ENCODE peak calls at places on chromosome 9, in five cellular contexts. S is HCT116, Y is heart right ventricle, A is Panc1, O is mesothelial cell of epicardium. B is an unnamed sample.

GRCh38 chr9:101458955-101459631 is 23.5 kb upstream of the ALDOB start:
- DNase-seq in S (peak), Y (peak), A (peak), O (no peak), B (no peak)

GRCh38 chr9:114348906-114349482 is 19.3 kb downstream of the ORM2 start:
- DNase-seq in S (peak), Y (peak), A (peak), O (no peak), B (peak)

GRCh38 chr9:101275671-101276250 is 109.0 kb downstream of the BAAT start:
- DNase-seq in S (no peak), Y (no peak), A (no peak), O (no peak), B (no peak)

GRCh38 chr9:38488156-38488698 is 64.0 kb upstream of the IGFBPL1 start:
- DNase-seq in S (no peak), Y (no peak), A (no peak), O (no peak), B (no peak)

GRCh38 chr9:21017092-21017491 is 14.3 kb downstream of the HACD4 start:
- DNase-seq in S (no peak), Y (no peak), A (no peak), O (no peak), B (no peak)

GRCh38 chr9:107249131-107249533 is 33.9 kb upstream of the RAD23B start:
- DNase-seq in S (no peak), Y (no peak), A (no peak), O (no peak), B (no peak)

GRCh38 chr9:114177423-114178064 is 22.2 kb downstream of the COL27A1 start:
- DNase-seq in S (no peak), Y (no peak), A (no peak), O (no peak), B (no peak)

GRCh38 chr9:70411930-70412677 is 2.4 kb downstream of the KLF9 start:
- DNase-seq in S (peak), Y (peak), A (no peak), O (no peak), B (peak)

GRCh38 chr9:99509291-99509826 is 287.3 kb downstream of the SEC61B start:
- DNase-seq in S (no peak), Y (no peak), A (no peak), O (no peak), B (no peak)

GRCh38 chr9:38337095-38337494 is 55.4 kb upstream of the ALDH1B1 start:
- DNase-seq in S (no peak), Y (no peak), A (no peak), O (no peak), B (no peak)

GRCh38 chr9:118439446-118439845 is 735.2 kb downstream of the TLR4 start:
- DNase-seq in S (no peak), Y (no peak), A (no peak), O (no peak), B (no peak)

GRCh38 chr9:99516657-99517049 is 294.6 kb downstream of the SEC61B start:
- DNase-seq in S (no peak), Y (no peak), A (no peak), O (no peak), B (no peak)

GRCh38 chr9:81682797-81683196 is 6.5 kb downstream of the TLE1 start:
- DNase-seq in S (no peak), Y (no peak), A (no peak), O (no peak), B (no peak)

GRCh38 chr9:16671591-16672137 is 198.8 kb downstream of the BNC2 start:
- DNase-seq in S (no peak), Y (no peak), A (no peak), O (no peak), B (no peak)

GRCh38 chr9:23769307-23769935 is 56.6 kb downstream of the ELAVL2 start:
- DNase-seq in S (no peak), Y (no peak), A (no peak), O (no peak), B (no peak)

GRCh38 chr9:127966416-127967150 is 14.2 kb downstream of the EEIG1 start:
- DNase-seq in S (no peak), Y (no peak), A (no peak), O (no peak), B (no peak)

GRCh38 chr9:88659126-88659525 is 124.1 kb downstream of the NXNL2 start:
- DNase-seq in S (no peak), Y (no peak), A (no peak), O (no peak), B (no peak)

GRCh38 chr9:119284587-119285337 is 84.5 kb downstream of the BRINP1 start:
- DNase-seq in S (no peak), Y (no peak), A (no peak), O (no peak), B (no peak)

GRCh38 chr9:15389173-15389572 is 33.5 kb upstream of the SNAPC3 start:
- DNase-seq in S (no peak), Y (no peak), A (no peak), O (no peak), B (no peak)

GRCh38 chr9:127875306-127875966 is 2.0 kb downstream of the AK1 start:
- DNase-seq in S (no peak), Y (no peak), A (no peak), O (no peak), B (no peak)

GRCh38 chr9:119053070-119053469 is 316.2 kb downstream of the BRINP1 start:
- DNase-seq in S (no peak), Y (no peak), A (no peak), O (no peak), B (no peak)

GRCh38 chr9:105064248-105065118 is 136.5 kb upstream of the ABCA1 start:
- DNase-seq in S (no peak), Y (peak), A (peak), O (peak), B (no peak)

GRCh38 chr9:105063665-105064247 is 135.8 kb upstream of the ABCA1 start:
- DNase-seq in S (no peak), Y (peak), A (no peak), O (no peak), B (no peak)

GRCh38 chr9:105067895-105068580 is 140.1 kb upstream of the ABCA1 start:
- DNase-seq in S (no peak), Y (no peak), A (no peak), O (no peak), B (no peak)

GRCh38 chr9:105065119-105066088 is 137.4 kb upstream of the ABCA1 start:
- DNase-seq in S (no peak), Y (no peak), A (no peak), O (no peak), B (no peak)

DNA sequence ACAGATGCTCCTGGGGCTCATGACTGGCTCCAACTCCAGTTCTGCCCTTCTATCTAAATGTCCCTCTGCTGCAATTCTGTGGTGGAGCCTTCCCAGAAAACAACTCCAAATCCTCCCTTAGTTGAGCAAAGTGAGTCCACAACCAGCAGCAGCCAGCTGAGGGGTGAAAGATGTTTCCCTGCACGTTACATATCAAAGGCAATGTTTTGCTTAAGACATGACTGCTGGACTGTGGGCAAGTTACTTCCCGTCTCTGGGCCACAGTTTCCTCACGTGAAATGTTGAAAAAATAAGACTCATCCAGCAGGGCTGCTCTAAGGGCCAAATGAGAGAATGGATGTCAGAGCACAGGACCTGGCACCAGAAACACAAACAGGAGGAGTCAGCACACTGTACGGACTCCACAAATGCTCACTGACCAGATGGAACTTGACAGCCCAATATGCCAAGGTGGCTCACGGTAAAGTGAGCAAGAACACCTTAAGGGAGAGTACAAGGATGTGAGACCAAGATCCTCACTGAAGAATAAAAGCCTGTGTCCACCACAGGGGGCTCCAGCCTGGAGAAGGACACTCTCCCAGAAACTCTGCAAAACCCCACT is 138.4 kb upstream of the ABCA1 start:
- DNase-seq in S (no peak), Y (no peak), A (no peak), O (no peak), B (no peak)
- TF ChIP-seq CTCF in S (no peak), Y (no peak), A (no peak), O (no peak), B (no peak)

DNA sequence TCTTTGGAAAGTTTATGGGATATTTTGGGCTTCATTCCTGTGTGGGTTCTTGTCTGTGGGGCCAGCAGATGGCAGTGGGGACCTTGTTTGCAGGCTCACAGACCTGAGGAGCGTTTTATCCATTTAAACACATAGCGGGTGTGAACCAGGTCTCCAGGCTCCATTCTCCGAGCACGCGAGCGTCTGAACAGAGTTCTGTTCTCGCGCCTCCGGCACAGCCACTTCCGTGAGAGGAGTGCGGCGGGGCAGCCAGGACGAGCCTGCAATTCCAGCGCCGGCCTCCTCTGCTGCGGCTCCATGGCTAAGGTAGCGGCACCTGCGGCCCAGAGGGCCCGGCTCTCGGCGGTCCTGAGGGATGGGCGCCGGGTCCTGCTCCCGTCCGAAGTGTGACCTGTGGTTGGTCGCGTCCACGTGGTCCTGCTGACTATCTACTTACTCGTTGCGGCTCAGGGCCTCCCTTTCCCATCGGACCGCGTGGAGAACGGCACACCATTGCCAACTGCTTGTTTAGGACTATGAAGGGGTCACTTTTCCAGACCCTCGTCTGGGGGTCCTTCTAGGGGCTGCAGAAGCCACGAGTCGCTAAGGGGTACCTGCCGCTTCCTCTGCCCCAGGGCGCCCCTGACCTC is 7.3 kb downstream of the NRARP start:
- DNase-seq in S (no peak), Y (no peak), A (no peak), O (no peak), B (no peak)
- TF ChIP-seq CTCF in S (no peak), Y (peak), A (no peak), O (no peak), B (no peak)

GRCh38 chr9:121048618-121049017 is 1.5 kb downstream of the C5 start:
- DNase-seq in S (no peak), Y (no peak), A (no peak), O (no peak), B (no peak)

GRCh38 chr9:121053544-121053943 is 3.5 kb upstream of the C5 start:
- DNase-seq in S (no peak), Y (no peak), A (no peak), O (no peak), B (no peak)

GRCh38 chr9:121050128-121050988 is at the start of gene C5:
- DNase-seq in S (no peak), Y (no peak), A (no peak), O (no peak), B (no peak)

GRCh38 chr9:121048175-121048574 is 1.9 kb downstream of the C5 start:
- DNase-seq in S (no peak), Y (no peak), A (no peak), O (no peak), B (no peak)
- TF ChIP-seq CTCF in S (no peak), Y (no peak), A (no peak), O (no peak), B (no peak)

DNA sequence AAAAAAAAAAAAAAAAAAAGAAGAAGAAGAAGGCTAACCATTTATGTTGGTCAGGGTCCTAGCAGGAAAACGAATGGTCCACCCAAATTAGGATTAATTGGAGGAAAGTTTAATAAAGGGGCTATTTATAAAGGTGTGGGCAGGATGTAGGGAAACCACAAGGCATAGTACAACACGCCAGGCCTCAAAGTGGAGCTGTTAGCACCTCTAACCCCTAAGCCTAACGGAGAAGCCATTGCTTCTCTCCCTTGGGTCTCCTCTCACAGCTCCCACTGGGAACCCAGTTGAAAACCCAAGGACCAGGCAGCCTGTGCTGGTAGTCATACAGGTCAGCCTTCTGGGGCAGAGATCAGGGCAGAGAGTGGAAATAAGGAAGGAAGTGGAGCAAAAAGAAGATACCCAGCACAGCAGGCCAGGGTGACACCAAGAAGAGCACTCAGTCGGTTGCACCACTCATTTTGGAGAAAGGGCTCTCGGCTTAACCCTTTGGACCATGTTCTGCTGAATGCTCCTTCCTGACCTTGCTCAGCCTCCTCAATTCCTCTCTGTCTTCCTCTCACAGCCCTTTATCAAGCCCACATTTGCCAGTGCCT is 8.8 kb upstream of the GLIPR2 start:
- DNase-seq in S (no peak), Y (no peak), A (no peak), O (no peak), B (no peak)
- TF ChIP-seq CTCF in S (no peak), Y (no peak), A (no peak), O (no peak), B (no peak)

GRCh38 chr9:36416870-36417269 is 16.8 kb upstream of the RNF38 start:
- DNase-seq in S (no peak), Y (no peak), A (no peak), O (no peak), B (no peak)

GRCh38 chr9:36415822-36416515 is 15.9 kb upstream of the RNF38 start:
- DNase-seq in S (no peak), Y (no peak), A (no peak), O (no peak), B (no peak)
- TF ChIP-seq CTCF in S (no peak), Y (no peak), A (no peak), O (no peak), B (no peak)

GRCh38 chr9:133590231-133590855 is 18.8 kb downstream of the FAM163B start:
- DNase-seq in S (no peak), Y (no peak), A (no peak), O (no peak), B (no peak)

GRCh38 chr9:133591985-133592384 is 17.2 kb downstream of the FAM163B start:
- DNase-seq in S (no peak), Y (no peak), A (no peak), O (no peak), B (no peak)

GRCh38 chr9:133591116-133591910 is 17.9 kb downstream of the FAM163B start:
- DNase-seq in S (no peak), Y (no peak), A (no peak), O (no peak), B (no peak)

GRCh38 chr9:133587466-133587865 is 21.7 kb downstream of the FAM163B start:
- DNase-seq in S (no peak), Y (no peak), A (no peak), O (no peak), B (no peak)

GRCh38 chr9:133589454-133590227 is 19.5 kb downstream of the FAM163B start:
- DNase-seq in S (peak), Y (no peak), A (no peak), O (no peak), B (no peak)
- TF ChIP-seq CTCF in S (peak), Y (no peak), A (peak), O (peak), B (no peak)

GRCh38 chr9:34501889-34502425 is 20.8 kb downstream of the ENHO start:
- DNase-seq in S (no peak), Y (peak), A (no peak), O (no peak), B (no peak)
- TF ChIP-seq CTCF in S (no peak), Y (no peak), A (no peak), O (no peak), B (no peak)

GRCh38 chr9:124480621-124480981 is 26.6 kb downstream of the NR5A1 start:
- DNase-seq in S (peak), Y (no peak), A (no peak), O (no peak), B (no peak)
- TF ChIP-seq CTCF in S (peak), Y (no peak), A (peak), O (no peak), B (no peak)